ENCODE peak calls at places on chromosomes 11 and 22, in seven cellular contexts. W, U, X, A, C, M and B are unnamed samples.

GRCh38 chr11:31702966-31703365 is 108.2 kb downstream of the PAX6 start:
- DNase-seq in C (no peak), W (no peak), M (no peak), U (no peak), A (no peak), X (peak), B (no peak)

GRCh38 chr11:125903753-125904659 is at the start of gene DDX25:
- DNase-seq in C (no peak), W (no peak), M (peak), U (no peak), A (no peak), X (no peak), B (peak)

GRCh38 chr22:39234867-39235687 is 9.7 kb downstream of the PDGFB start:
- DNase-seq in U (no peak), W (no peak), C (no peak), M (no peak), A (no peak), X (no peak), B (no peak)

GRCh38 chr11:6727971-6728890 is 43.5 kb downstream of the OR2AG2 start:
- DNase-seq in X (no peak), W (no peak), C (no peak), A (no peak), U (no peak), M (no peak), B (no peak)

GRCh38 chr11:109071712-109072524 is 350.1 kb upstream of the C11orf87 start:
- DNase-seq in U (peak), A (no peak), W (no peak), X (no peak), M (no peak), C (no peak), B (no peak)

GRCh38 chr11:77057938-77058474 is 8.8 kb upstream of the CAPN5 start:
- DNase-seq in M (no peak), C (no peak), U (no peak), W (no peak), X (no peak), A (peak), B (no peak)

GRCh38 chr11:116513894-116514293 is 258.9 kb downstream of the BUD13 start:
- DNase-seq in U (no peak), M (peak), A (peak), X (no peak), C (peak), W (no peak), B (no peak)

GRCh38 chr11:65274734-65275682 is 13.2 kb downstream of the POLA2 start:
- DNase-seq in U (peak), W (no peak), C (peak), M (peak), X (peak), A (peak), B (peak)

GRCh38 chr22:43343262-43343988 is at the start of gene SCUBE1:
- DNase-seq in U (peak), X (peak), A (no peak), W (peak), C (peak), M (peak), B (peak)

GRCh38 chr11:122439911-122440782 is 215.4 kb upstream of the UBASH3B start:
- DNase-seq in X (peak), W (no peak), A (peak), M (no peak), C (no peak), U (peak), B (no peak)

GRCh38 chr11:85115798-85116197 is 511.3 kb downstream of the DLG2 start:
- DNase-seq in U (no peak), W (no peak), A (peak), C (no peak), M (no peak), X (no peak), B (no peak)

GRCh38 chr11:131674051-131674755 is 303.8 kb downstream of the NTM start:
- DNase-seq in M (peak), X (peak), W (no peak), C (peak), A (peak), U (peak), B (peak)

GRCh38 chr22:45903355-45904149 is 73.4 kb downstream of the WNT7B start:
- DNase-seq in W (no peak), A (no peak), U (no peak), C (no peak), M (no peak), X (no peak), B (no peak)

GRCh38 chr22:39360674-39361413 is 11.1 kb downstream of the SYNGR1 start:
- DNase-seq in X (no peak), C (no peak), M (no peak), U (no peak), W (no peak), A (peak), B (no peak)

GRCh38 chr11:13278620-13279486 is 1.3 kb downstream of the BMAL1 start:
- DNase-seq in C (no peak), X (peak), A (no peak), U (no peak), M (no peak), W (no peak), B (no peak)

GRCh38 chr11:62513651-62514050 is 33.0 kb downstream of the AHNAK start:
- DNase-seq in C (no peak), X (no peak), M (no peak), A (no peak), W (no peak), U (no peak), B (no peak)

GRCh38 chr11:1382831-1383607 is 6.7 kb upstream of the BRSK2 start:
- DNase-seq in X (peak), A (peak), C (peak), M (peak), U (peak), W (peak), B (peak)

GRCh38 chr22:25350551-25350971 is 131.1 kb downstream of the CRYBB2 start:
- DNase-seq in X (no peak), M (no peak), U (no peak), A (no peak), C (no peak), W (no peak), B (no peak)

GRCh38 chr22:50112151-50113118 is 22.6 kb downstream of the MOV10L1 start:
- DNase-seq in W (no peak), A (no peak), C (no peak), M (no peak), X (no peak), U (no peak), B (no peak)

GRCh38 chr22:37968452-37969251 is 15.2 kb downstream of the POLR2F start:
- DNase-seq in C (no peak), W (no peak), U (no peak), M (no peak), X (no peak), A (no peak), B (no peak)

GRCh38 chr22:38738475-38739070 is 17.2 kb downstream of the SUN2 start:
- DNase-seq in C (no peak), W (no peak), M (no peak), A (no peak), U (no peak), X (no peak), B (no peak)

GRCh38 chr22:44190381-44190976 is 9.8 kb downstream of the PARVG start:
- DNase-seq in A (peak), C (no peak), M (no peak), X (no peak), U (no peak), W (no peak), B (no peak)

GRCh38 chr22:40524392-40525249 is 111.9 kb downstream of the MRTFA start:
- DNase-seq in X (no peak), W (no peak), A (no peak), U (no peak), M (no peak), C (no peak), B (no peak)

GRCh38 chr22:40529817-40530216 is 106.7 kb downstream of the MRTFA start:
- DNase-seq in U (no peak), C (no peak), A (no peak), M (no peak), X (no peak), W (no peak), B (no peak)

GRCh38 chr22:40526960-40527359 is 109.6 kb downstream of the MRTFA start:
- DNase-seq in W (no peak), C (no peak), M (no peak), A (no peak), X (no peak), U (no peak), B (no peak)

GRCh38 chr22:40521046-40521445 is 115.5 kb downstream of the MRTFA start:
- DNase-seq in A (no peak), W (no peak), U (no peak), M (no peak), X (no peak), C (no peak), B (no peak)

DNA sequence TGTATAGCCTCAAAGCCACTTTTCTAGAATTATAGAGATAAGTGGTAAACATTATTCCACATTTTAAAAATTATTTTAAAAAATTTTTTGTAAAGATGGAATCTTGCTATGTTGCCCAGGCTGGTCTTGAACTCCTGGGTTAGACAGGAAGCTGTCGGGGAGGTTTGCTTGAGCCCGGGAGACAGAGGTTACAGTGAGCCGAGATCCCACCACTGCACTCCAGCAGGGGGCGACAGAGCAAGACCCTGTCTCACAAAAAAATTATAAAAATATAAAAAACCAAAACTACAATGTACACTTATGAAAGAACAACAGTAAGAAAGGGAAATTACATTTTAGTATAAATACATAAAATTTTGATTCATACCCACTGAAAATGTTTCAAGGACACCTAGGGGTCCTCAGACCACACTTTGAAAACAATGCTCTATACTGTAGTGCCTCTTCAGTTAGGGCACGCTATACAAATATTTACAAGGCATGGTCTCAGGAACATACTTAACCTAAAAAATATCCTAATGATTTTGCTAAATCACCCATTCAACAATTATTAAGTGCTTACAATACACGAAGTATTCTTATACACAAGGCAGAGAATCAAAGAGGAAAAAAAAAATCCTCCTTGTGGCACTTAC is 111.2 kb downstream of the MRTFA start:
- DNase-seq in C (no peak), A (no peak), X (no peak), W (peak), U (peak), M (no peak), B (no peak)
- TF ChIP-seq CTCF in C (peak), A (peak), X (peak), W (peak), U (peak), M (peak), B (peak)

GRCh38 chr11:46079662-46080061 is 41.6 kb downstream of the PHF21A start:
- DNase-seq in C (no peak), W (no peak), A (no peak), M (no peak), U (no peak), X (no peak), B (no peak)

GRCh38 chr11:46075168-46075567 is 46.1 kb downstream of the PHF21A start:
- DNase-seq in M (no peak), U (no peak), X (no peak), A (no peak), W (no peak), C (no peak), B (no peak)

GRCh38 chr11:46073632-46074031 is 47.6 kb downstream of the PHF21A start:
- DNase-seq in X (no peak), M (no peak), U (no peak), W (no peak), A (no peak), C (no peak), B (no peak)

GRCh38 chr11:46072172-46072964 is 48.9 kb downstream of the PHF21A start:
- DNase-seq in C (no peak), M (no peak), W (no peak), X (no peak), U (no peak), A (no peak), B (no peak)

DNA sequence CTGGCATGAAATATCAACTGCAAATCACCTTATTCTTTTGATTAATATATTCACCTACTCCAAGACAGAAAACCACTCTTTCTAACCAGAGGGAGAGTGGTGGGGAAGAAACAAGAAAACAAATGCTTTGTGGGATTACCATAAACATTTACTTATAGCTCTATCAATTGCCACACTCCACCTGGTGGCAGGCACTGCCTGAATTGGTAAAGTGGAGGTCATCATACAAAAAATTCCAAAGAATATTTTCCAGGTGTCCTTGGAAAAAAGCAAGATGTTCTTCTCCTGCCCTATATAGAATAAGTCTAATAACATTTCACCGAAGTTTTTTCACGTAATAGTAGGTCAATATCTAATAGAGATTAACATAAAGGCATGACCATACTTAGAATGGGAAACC is 45.3 kb downstream of the PHF21A start:
- DNase-seq in X (no peak), M (no peak), A (no peak), C (no peak), W (no peak), U (no peak), B (no peak)
- TF ChIP-seq CTCF in X (peak), M (peak), A (no peak), C (peak), W (no peak), U (no peak), B (no peak)

GRCh38 chr11:90476442-90477007 is 253.7 kb upstream of the CHORDC1 start:
- DNase-seq in A (no peak), U (peak), M (no peak), W (no peak), X (no peak), C (no peak), B (peak)
- TF ChIP-seq CTCF in A (peak), U (peak), M (peak), W (no peak), X (peak), C (peak), B (peak)

GRCh38 chr11:63670077-63670737 is 969 bp downstream of the ATL3 start:
- DNase-seq in M (no peak), C (peak), A (no peak), U (peak), X (no peak), W (no peak), B (peak)

GRCh38 chr11:63670738-63671321 is 346 bp downstream of the ATL3 start:
- DNase-seq in A (no peak), M (no peak), X (peak), U (peak), W (peak), C (peak), B (peak)

GRCh38 chr11:63672934-63673539 is 1.9 kb upstream of the ATL3 start:
- DNase-seq in X (no peak), W (no peak), C (no peak), U (no peak), M (no peak), A (no peak), B (no peak)

GRCh38 chr11:63672156-63672463 is 934 bp upstream of the ATL3 start:
- DNase-seq in A (no peak), M (no peak), U (no peak), X (no peak), W (no peak), C (no peak), B (no peak)

DNA sequence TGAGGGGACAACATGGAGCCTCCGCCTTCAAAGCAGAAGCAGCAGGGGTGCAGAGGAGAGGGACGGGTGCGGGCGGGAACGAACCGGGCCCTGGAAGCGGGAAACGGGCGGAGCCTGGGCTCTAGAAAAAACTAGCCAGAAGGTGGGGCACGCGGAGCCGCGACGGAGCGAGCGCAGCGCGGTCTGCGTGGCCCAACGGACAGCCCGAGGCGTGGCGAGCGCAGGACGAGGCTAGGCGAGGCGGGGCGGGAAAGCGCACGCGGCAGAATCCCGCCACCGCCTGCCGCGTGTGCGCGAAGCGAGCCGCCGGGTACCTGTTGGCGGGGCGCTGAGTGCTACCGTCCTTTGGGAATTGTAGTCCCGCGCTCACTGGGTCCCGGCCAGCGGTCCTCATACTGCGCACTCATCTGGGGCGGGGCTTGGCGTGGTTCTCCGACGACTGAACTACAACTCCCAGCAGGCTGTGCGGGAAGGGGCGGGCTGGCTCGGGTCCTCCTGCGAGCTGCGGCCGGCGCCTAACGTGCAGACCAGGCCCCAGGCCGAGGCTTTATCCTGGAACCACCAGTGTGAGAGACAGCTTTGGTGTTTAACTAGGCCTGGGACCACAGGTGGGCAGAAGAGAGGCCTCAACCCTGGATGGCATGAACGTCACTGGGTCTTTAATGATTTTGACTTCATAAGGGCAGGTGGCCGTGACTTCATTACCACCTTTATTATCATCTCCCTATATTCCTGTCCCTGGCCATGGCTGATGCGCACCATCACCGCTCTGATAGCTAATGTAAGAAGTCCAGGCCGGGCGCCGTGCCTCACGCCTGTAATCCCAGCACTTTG is at the start of gene ATL3:
- DNase-seq in U (peak), W (peak), A (peak), X (peak), M (peak), C (peak), B (peak)
- TF ChIP-seq CTCF in U (peak), W (peak), A (peak), X (no peak), M (no peak), C (peak), B (no peak)

GRCh38 chr22:30027791-30028190 is 52.5 kb upstream of the HORMAD2 start:
- DNase-seq in M (no peak), W (no peak), X (no peak), C (no peak), U (no peak), A (no peak), B (no peak)
- TF ChIP-seq CTCF in M (no peak), W (no peak), X (no peak), C (no peak), U (no peak), A (no peak), B (no peak)

DNA sequence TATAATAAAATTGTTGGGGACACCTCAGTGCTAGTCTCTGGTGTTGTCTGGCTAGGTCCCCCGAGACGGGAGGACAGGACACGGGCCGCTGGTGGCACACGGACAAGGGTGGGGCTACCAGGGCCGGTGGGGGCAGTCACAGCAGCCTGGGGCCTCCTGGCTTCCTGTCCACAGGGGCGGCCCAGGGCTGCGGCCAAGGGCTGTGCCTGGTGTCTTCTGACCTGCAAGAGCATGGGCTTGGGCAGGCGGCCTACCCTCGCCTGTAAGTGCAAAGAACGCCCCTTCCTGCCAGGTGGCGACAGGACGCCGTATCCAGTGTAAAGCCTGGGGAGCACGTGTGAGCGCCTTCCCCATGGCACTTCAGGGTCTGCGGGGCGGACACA is 3.6 kb downstream of the LRFN4 start:
- DNase-seq in M (no peak), U (no peak), W (no peak), X (no peak), A (no peak), C (no peak), B (no peak)
- TF ChIP-seq CTCF in M (no peak), U (no peak), W (no peak), X (no peak), A (no peak), C (no peak), B (no peak)